ENCODE peak calls at places on chromosome 16, in five cellular contexts. One of them, this sample, is unnamed.

GRCh38 chr16:23392223-23392600 is 60.8 kb downstream of the COG7 start:
- DNase-seq in NCI-H2171: no peak
- DNase-seq in testis: no peak
- DNase-seq in cardiac septum: no peak
- DNase-seq in CD4-positive, CD25-positive, alpha-beta regulatory T cell: no peak
- DNase-seq in this sample: no peak

GRCh38 chr16:1458336-1458976 is 14.1 kb upstream of the CCDC154 start:
- DNase-seq in NCI-H2171: no peak
- DNase-seq in CD4-positive, CD25-positive, alpha-beta regulatory T cell: no peak
- DNase-seq in testis: no peak
- DNase-seq in cardiac septum: no peak
- DNase-seq in this sample: no peak

GRCh38 chr16:67163164-67163902 is 1.2 kb upstream of the HSF4 start:
- DNase-seq in CD4-positive, CD25-positive, alpha-beta regulatory T cell: peak; percentile 71
- DNase-seq in NCI-H2171: peak; percentile 90
- DNase-seq in testis: peak; percentile 83
- DNase-seq in cardiac septum: no peak
- DNase-seq in this sample: peak; percentile 65

GRCh38 chr16:30753596-30753995 is 5.4 kb downstream of the PHKG2 start:
- DNase-seq in CD4-positive, CD25-positive, alpha-beta regulatory T cell: no peak
- DNase-seq in testis: no peak
- DNase-seq in cardiac septum: no peak
- DNase-seq in NCI-H2171: no peak
- DNase-seq in this sample: no peak

GRCh38 chr16:19236561-19236960 is 49.0 kb upstream of the CLEC19A start:
- DNase-seq in cardiac septum: no peak
- DNase-seq in NCI-H2171: no peak
- DNase-seq in CD4-positive, CD25-positive, alpha-beta regulatory T cell: no peak
- DNase-seq in testis: no peak
- DNase-seq in this sample: no peak

GRCh38 chr16:28534542-28535373 is 4.0 kb downstream of the NUPR1 start:
- DNase-seq in cardiac septum: peak; percentile 79
- DNase-seq in testis: peak; percentile 48
- DNase-seq in CD4-positive, CD25-positive, alpha-beta regulatory T cell: peak; percentile 66
- DNase-seq in NCI-H2171: no peak
- DNase-seq in this sample: peak; percentile 57

GRCh38 chr16:81035975-81036750 is 521 bp downstream of the ATMIN start:
- DNase-seq in CD4-positive, CD25-positive, alpha-beta regulatory T cell: peak; percentile 70
- DNase-seq in testis: peak; percentile 40
- DNase-seq in NCI-H2171: peak; percentile 29
- DNase-seq in cardiac septum: no peak
- DNase-seq in this sample: peak; percentile 34

GRCh38 chr16:8733849-8734540 is 59.6 kb downstream of the ABAT start:
- DNase-seq in CD4-positive, CD25-positive, alpha-beta regulatory T cell: no peak
- DNase-seq in NCI-H2171: no peak
- DNase-seq in cardiac septum: no peak
- DNase-seq in testis: no peak
- DNase-seq in this sample: no peak

GRCh38 chr16:52309761-52310416 is 237.1 kb downstream of the TOX3 start:
- DNase-seq in testis: no peak
- DNase-seq in NCI-H2171: no peak
- DNase-seq in CD4-positive, CD25-positive, alpha-beta regulatory T cell: no peak
- DNase-seq in cardiac septum: no peak
- DNase-seq in this sample: no peak

GRCh38 chr16:54460254-54460860 is 173.8 kb upstream of the IRX3 start:
- DNase-seq in cardiac septum: no peak
- DNase-seq in testis: no peak
- DNase-seq in CD4-positive, CD25-positive, alpha-beta regulatory T cell: no peak
- DNase-seq in NCI-H2171: no peak
- DNase-seq in this sample: no peak

GRCh38 chr16:55499951-55500350 is 8.9 kb upstream of the LPCAT2 start:
- DNase-seq in cardiac septum: no peak
- DNase-seq in CD4-positive, CD25-positive, alpha-beta regulatory T cell: peak; percentile 7
- DNase-seq in NCI-H2171: no peak
- DNase-seq in testis: no peak
- DNase-seq in this sample: peak; percentile 19

GRCh38 chr16:87924937-87925670 is 11.2 kb downstream of the CA5A start:
- DNase-seq in NCI-H2171: peak; percentile 91
- DNase-seq in CD4-positive, CD25-positive, alpha-beta regulatory T cell: no peak
- DNase-seq in cardiac septum: no peak
- DNase-seq in testis: no peak
- DNase-seq in this sample: no peak

GRCh38 chr16:84055801-84056634 is 13.4 kb upstream of the SLC38A8 start:
- DNase-seq in testis: peak; percentile 74
- DNase-seq in cardiac septum: peak; percentile 55
- DNase-seq in CD4-positive, CD25-positive, alpha-beta regulatory T cell: no peak
- DNase-seq in NCI-H2171: no peak
- DNase-seq in this sample: peak; percentile 88

GRCh38 chr16:48542966-48543365 is 67.0 kb downstream of the N4BP1 start:
- DNase-seq in testis: no peak
- DNase-seq in cardiac septum: no peak
- DNase-seq in NCI-H2171: no peak
- DNase-seq in CD4-positive, CD25-positive, alpha-beta regulatory T cell: no peak
- DNase-seq in this sample: no peak

GRCh38 chr16:20792216-20792615 is 14.1 kb downstream of the ERI2 start:
- DNase-seq in cardiac septum: no peak
- DNase-seq in NCI-H2171: no peak
- DNase-seq in testis: no peak
- DNase-seq in CD4-positive, CD25-positive, alpha-beta regulatory T cell: no peak
- DNase-seq in this sample: no peak

GRCh38 chr16:54077412-54077821 is 209.2 kb downstream of the IRX3 start:
- DNase-seq in CD4-positive, CD25-positive, alpha-beta regulatory T cell: no peak
- DNase-seq in cardiac septum: no peak
- DNase-seq in testis: no peak
- DNase-seq in NCI-H2171: no peak
- DNase-seq in this sample: peak; percentile 38

GRCh38 chr16:83653785-83654184 is 154.0 kb upstream of the HSBP1 start:
- DNase-seq in testis: no peak
- DNase-seq in NCI-H2171: no peak
- DNase-seq in CD4-positive, CD25-positive, alpha-beta regulatory T cell: no peak
- DNase-seq in cardiac septum: no peak
- DNase-seq in this sample: no peak

GRCh38 chr16:23901178-23902131 is 65.7 kb downstream of the PRKCB start:
- DNase-seq in testis: no peak
- DNase-seq in cardiac septum: no peak
- DNase-seq in CD4-positive, CD25-positive, alpha-beta regulatory T cell: no peak
- DNase-seq in NCI-H2171: no peak
- DNase-seq in this sample: no peak

GRCh38 chr16:74100405-74101316 is 196.0 kb upstream of the PSMD7 start:
- DNase-seq in testis: no peak
- DNase-seq in cardiac septum: no peak
- DNase-seq in CD4-positive, CD25-positive, alpha-beta regulatory T cell: no peak
- DNase-seq in NCI-H2171: no peak
- DNase-seq in this sample: no peak

This sample was measured in adrenal gland.